ENCODE peak calls at places on chromosome 12, in five cellular contexts. One of them, this sample, is unnamed.

GRCh38 chr12:50024804-50025186 is 499 bp downstream of the RACGAP1 start:
- DNase-seq in stimulated activated CD4-positive, alpha-beta T cell treated with anti-CD3 and anti-CD28 coated beads, Interleukin-2, amount 100 ng/mL, for 48 hours: no peak
- DNase-seq in HTR-8/SVneo: peak
- DNase-seq in left ventricle myocardium inferior: no peak
- DNase-seq in germinal center: no peak
- DNase-seq in this sample: no peak

GRCh38 chr12:56932867-56933266 is 1.3 kb downstream of the SDR9C7 start:
- DNase-seq in stimulated activated CD4-positive, alpha-beta T cell treated with anti-CD3 and anti-CD28 coated beads, Interleukin-2, amount 100 ng/mL, for 48 hours: no peak
- DNase-seq in germinal center: no peak
- DNase-seq in left ventricle myocardium inferior: peak
- DNase-seq in HTR-8/SVneo: no peak
- DNase-seq in this sample: no peak

GRCh38 chr12:105888696-105889095 is 250.1 kb downstream of the NUAK1 start:
- DNase-seq in stimulated activated CD4-positive, alpha-beta T cell treated with anti-CD3 and anti-CD28 coated beads, Interleukin-2, amount 100 ng/mL, for 48 hours: no peak
- DNase-seq in germinal center: no peak
- DNase-seq in left ventricle myocardium inferior: no peak
- DNase-seq in HTR-8/SVneo: no peak
- DNase-seq in this sample: no peak

GRCh38 chr12:26939192-26939832 is 1.0 kb downstream of the FGFR1OP2 start:
- DNase-seq in germinal center: peak
- DNase-seq in stimulated activated CD4-positive, alpha-beta T cell treated with anti-CD3 and anti-CD28 coated beads, Interleukin-2, amount 100 ng/mL, for 48 hours: no peak
- DNase-seq in HTR-8/SVneo: no peak
- DNase-seq in left ventricle myocardium inferior: no peak
- DNase-seq in this sample: no peak

GRCh38 chr12:3097186-3097804 is 20.1 kb downstream of the TSPAN9 start:
- DNase-seq in germinal center: no peak
- DNase-seq in left ventricle myocardium inferior: peak
- DNase-seq in HTR-8/SVneo: peak
- DNase-seq in stimulated activated CD4-positive, alpha-beta T cell treated with anti-CD3 and anti-CD28 coated beads, Interleukin-2, amount 100 ng/mL, for 48 hours: no peak
- DNase-seq in this sample: no peak

GRCh38 chr12:42410345-42410744 is 84.4 kb downstream of the PPHLN1 start:
- DNase-seq in left ventricle myocardium inferior: no peak
- DNase-seq in germinal center: no peak
- DNase-seq in HTR-8/SVneo: no peak
- DNase-seq in stimulated activated CD4-positive, alpha-beta T cell treated with anti-CD3 and anti-CD28 coated beads, Interleukin-2, amount 100 ng/mL, for 48 hours: no peak
- DNase-seq in this sample: no peak

GRCh38 chr12:113912761-113913295 is 53.3 kb downstream of the RBM19 start:
- DNase-seq in stimulated activated CD4-positive, alpha-beta T cell treated with anti-CD3 and anti-CD28 coated beads, Interleukin-2, amount 100 ng/mL, for 48 hours: peak
- DNase-seq in germinal center: peak
- DNase-seq in left ventricle myocardium inferior: peak
- DNase-seq in HTR-8/SVneo: peak
- DNase-seq in this sample: no peak

GRCh38 chr12:124766745-124767074 is 97.0 kb downstream of the SCARB1 start:
- DNase-seq in germinal center: no peak
- DNase-seq in stimulated activated CD4-positive, alpha-beta T cell treated with anti-CD3 and anti-CD28 coated beads, Interleukin-2, amount 100 ng/mL, for 48 hours: no peak
- DNase-seq in HTR-8/SVneo: no peak
- DNase-seq in left ventricle myocardium inferior: no peak
- DNase-seq in this sample: no peak

GRCh38 chr12:48883305-48884171 is 17.9 kb upstream of the RND1 start:
- DNase-seq in HTR-8/SVneo: no peak
- DNase-seq in stimulated activated CD4-positive, alpha-beta T cell treated with anti-CD3 and anti-CD28 coated beads, Interleukin-2, amount 100 ng/mL, for 48 hours: no peak
- DNase-seq in germinal center: no peak
- DNase-seq in left ventricle myocardium inferior: no peak
- DNase-seq in this sample: no peak

GRCh38 chr12:94769040-94769420 is 118.7 kb upstream of the TMCC3 start:
- DNase-seq in germinal center: peak
- DNase-seq in HTR-8/SVneo: no peak
- DNase-seq in stimulated activated CD4-positive, alpha-beta T cell treated with anti-CD3 and anti-CD28 coated beads, Interleukin-2, amount 100 ng/mL, for 48 hours: no peak
- DNase-seq in left ventricle myocardium inferior: no peak
- DNase-seq in this sample: no peak

This sample was measured in central memory CD4-positive, alpha-beta T cell.